ENCODE peak calls at places on chromosomes 3 and 15, in nine cellular contexts. M is MCF 10A, O is bronchial epithelial cell, P is breast epithelium, L is lung, T is GM13976, C is endothelial cell, Y is GM12864, H is dorsolateral prefrontal cortex. B is an unnamed sample.

GRCh38 chr3:43632269-43632733 is 10.5 kb upstream of the ANO10 start:
- DNase-seq in O (peak; percentile 89), H (no peak), L (no peak), M (peak; percentile 88), C (no peak), Y (no peak), P (no peak), T (no peak), B (no peak)

GRCh38 chr3:61908344-61908743 is 347.0 kb downstream of the PTPRG start:
- DNase-seq in H (no peak), M (no peak), O (no peak), P (no peak), L (no peak), T (no peak), Y (no peak), C (no peak), B (no peak)

GRCh38 chr3:67655364-67656121 is 1.1 kb upstream of the SUCLG2 start:
- DNase-seq in O (no peak), H (no peak), M (no peak), P (peak; percentile 36), L (peak; percentile 30), T (no peak), Y (peak; percentile 77), C (no peak), B (peak; percentile 29)

GRCh38 chr3:46693897-46694235 is 387 bp upstream of the ALS2CL start:
- DNase-seq in P (no peak), L (peak; percentile 38), M (no peak), Y (no peak), T (no peak), C (no peak), O (no peak), H (no peak), B (peak; percentile 33)

GRCh38 chr3:125039897-125040175 is 16.0 kb downstream of the HEG1 start:
- DNase-seq in C (no peak), P (no peak), Y (no peak), L (no peak), T (no peak), M (no peak), O (no peak), H (no peak), B (no peak)

GRCh38 chr3:4722103-4722502 is 229.0 kb downstream of the ITPR1 start:
- DNase-seq in C (no peak), L (no peak), T (peak; percentile 68), Y (peak; percentile 16), O (peak; percentile 74), P (no peak), M (peak; percentile 87), H (peak; percentile 42), B (no peak)

GRCh38 chr15:35450492-35450891 is 95.5 kb downstream of the DPH6 start:
- DNase-seq in H (no peak), P (no peak), M (no peak), T (no peak), L (no peak), Y (no peak), O (peak; percentile 87), C (no peak), B (no peak)

GRCh38 chr15:68542771-68543544 is 35.8 kb upstream of the CORO2B start:
- DNase-seq in M (peak; percentile 65), Y (no peak), P (no peak), O (peak; percentile 50), C (no peak), H (no peak), T (no peak), L (peak; percentile 51), B (peak; percentile 84)

GRCh38 chr3:159852821-159853505 is 135.7 kb upstream of the IL12A start:
- DNase-seq in O (peak; percentile 72), M (peak; percentile 57), L (peak; percentile 68), C (peak; percentile 64), H (no peak), Y (no peak), T (no peak), P (peak; percentile 48), B (peak; percentile 79)

GRCh38 chr15:75121547-75121946 is 80.1 kb upstream of the C15orf39 start:
- DNase-seq in O (no peak), Y (no peak), H (no peak), P (no peak), C (no peak), T (no peak), M (no peak), L (no peak), B (no peak)

GRCh38 chr3:183317886-183318845 is 65.1 kb downstream of the B3GNT5 start:
- DNase-seq in T (no peak), P (no peak), H (no peak), L (no peak), M (peak; percentile 47), Y (no peak), C (no peak), O (peak; percentile 60), B (no peak)

GRCh38 chr15:55823191-55823670 is 80.3 kb upstream of the PRTG start:
- DNase-seq in L (no peak), P (no peak), C (no peak), Y (no peak), T (no peak), H (no peak), M (peak; percentile 50), O (peak; percentile 12), B (no peak)

GRCh38 chr15:40859206-40859851 is 14.7 kb downstream of the RHOV start:
- DNase-seq in T (peak; percentile 87), P (peak; percentile 79), C (peak; percentile 89), M (peak; percentile 91), O (peak; percentile 79), L (peak; percentile 80), H (peak; percentile 70), Y (peak; percentile 65), B (peak; percentile 79)

GRCh38 chr3:193771736-193772135 is 178.7 kb downstream of the OPA1 start:
- DNase-seq in Y (no peak), H (no peak), M (no peak), C (no peak), P (no peak), O (no peak), L (no peak), T (no peak), B (no peak)

DNA sequence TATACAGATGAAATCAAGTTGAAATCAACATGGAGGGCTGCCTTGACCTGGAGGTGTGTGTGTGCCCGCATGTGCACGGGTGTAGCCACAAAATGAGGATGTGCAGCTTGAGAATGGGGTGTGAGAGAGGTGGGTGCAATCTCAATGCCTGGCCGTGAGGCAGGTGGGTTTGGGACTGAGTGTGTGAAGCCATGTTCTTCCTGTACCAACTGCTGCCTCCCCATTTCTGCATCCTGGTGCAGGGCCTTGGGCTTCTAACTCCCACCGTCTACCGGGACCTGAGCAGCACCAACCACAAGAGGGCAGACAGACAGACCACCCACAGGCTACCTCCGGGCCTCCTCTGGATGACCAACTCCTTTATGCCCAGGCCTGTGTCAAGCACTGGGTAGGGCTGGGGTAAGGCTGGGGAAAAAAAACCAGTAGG is 161.9 kb upstream of the TLE3 start:
- DNase-seq in M (no peak), P (no peak), C (peak; percentile 30), L (no peak), T (no peak), Y (no peak), O (no peak), H (no peak), B (no peak)
- TF ChIP-seq CTCF in M (no peak), P (no peak), C (no peak), L (no peak), T (no peak), Y (peak; percentile 29), O (no peak), H (no peak), B (no peak)

GRCh38 chr3:72739521-72740466 is 108.5 kb downstream of the SHQ1 start:
- DNase-seq in P (no peak), M (no peak), Y (no peak), L (no peak), T (no peak), C (no peak), O (no peak), H (no peak), B (no peak)

GRCh38 chr3:72733676-72734075 is 114.6 kb downstream of the SHQ1 start:
- DNase-seq in Y (no peak), T (no peak), L (no peak), M (no peak), O (no peak), P (no peak), H (no peak), C (no peak), B (no peak)

GRCh38 chr3:72744330-72744729 is 103.9 kb downstream of the SHQ1 start:
- DNase-seq in P (no peak), L (no peak), H (no peak), M (no peak), Y (no peak), T (no peak), O (no peak), C (no peak), B (no peak)

GRCh38 chr3:72738752-72739520 is 109.3 kb downstream of the SHQ1 start:
- DNase-seq in Y (no peak), L (peak; percentile 47), C (peak; percentile 43), M (peak; percentile 25), P (no peak), O (peak; percentile 24), T (peak; percentile 94), H (peak; percentile 25), B (no peak)
- TF ChIP-seq CTCF in Y (no peak), L (no peak), C (no peak), M (no peak), P (no peak), O (no peak), T (no peak), H (peak; percentile 20), B (no peak)

DNA sequence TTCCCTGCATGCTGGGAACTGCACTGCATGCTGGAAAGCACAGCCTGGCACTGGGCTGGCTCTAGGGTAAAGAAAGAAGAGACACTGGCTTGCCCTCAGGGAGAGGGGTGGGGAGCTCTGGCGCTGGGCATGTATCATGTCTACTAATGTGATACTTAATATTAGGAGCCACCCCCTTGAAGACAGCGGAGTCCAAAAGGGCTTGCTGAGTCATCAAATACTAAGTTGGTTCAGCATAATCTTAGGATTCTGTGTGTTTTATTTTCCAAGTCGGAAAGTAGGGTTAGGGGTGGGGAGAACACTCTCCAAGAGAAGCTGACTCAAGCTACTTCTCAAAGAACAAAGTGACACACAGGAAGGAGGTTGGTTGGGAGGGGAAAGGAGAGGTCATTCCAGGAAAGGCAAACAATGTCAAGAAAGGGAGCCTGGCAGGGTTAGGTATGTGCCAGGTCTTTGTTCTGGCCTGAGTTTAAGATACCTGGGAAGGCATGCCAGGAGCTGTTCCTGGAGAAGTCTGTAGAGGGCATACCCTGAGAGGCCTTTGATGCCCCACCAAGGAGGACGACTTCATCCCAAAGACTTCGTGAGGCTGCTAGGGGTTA is 237.8 kb upstream of the NR2E3 start:
- DNase-seq in C (peak; percentile 11), M (peak; percentile 78), T (no peak), Y (no peak), L (peak; percentile 68), H (no peak), P (peak; percentile 41), O (peak; percentile 93), B (no peak)
- TF ChIP-seq CTCF in C (no peak), M (no peak), T (no peak), Y (no peak), L (no peak), H (no peak), P (no peak), O (peak; percentile 69), B (no peak)

GRCh38 chr3:64444619-64445317 is 219.5 kb upstream of the PRICKLE2 start:
- DNase-seq in P (no peak), Y (no peak), L (no peak), C (no peak), O (no peak), M (no peak), T (peak; percentile 29), H (no peak), B (no peak)
- TF ChIP-seq CTCF in P (no peak), Y (no peak), L (no peak), C (no peak), O (no peak), M (no peak), T (no peak), H (no peak), B (no peak)